ENCODE peak calls at places on chromosomes 2 and 18, in nine cellular contexts. Q is left ventricle myocardium inferior; R is prostate gland; V is endothelial cell of umbilical vein; E is lower lobe of right lung; M is colonic mucosa; L is PC-3; Y is iPS DF 6.9; I is CD4-positive, CD25-positive, alpha-beta regulatory T cell. J is an unnamed sample.

GRCh38 chr2:28835787-28836186 is 25.2 kb downstream of the SPDYA start:
- DNase-seq in V (no peak), Q (no peak), L (no peak), I (no peak), E (no peak), Y (no peak), R (no peak), M (no peak), J (no peak)

GRCh38 chr2:61016392-61017002 is 1.0 kb upstream of the PEX13 start:
- DNase-seq in Q (no peak), L (peak; percentile 34), E (peak; percentile 51), I (no peak), Y (no peak), R (peak; percentile 55), V (peak; percentile 1), M (no peak), J (no peak)

GRCh38 chr2:48799605-48800004 is 44.1 kb upstream of the LHCGR start:
- DNase-seq in E (no peak), I (no peak), Y (no peak), Q (no peak), V (no peak), L (no peak), R (no peak), M (no peak), J (peak; percentile 1)

GRCh38 chr2:144469788-144470187 is 50.1 kb downstream of the ZEB2 start:
- DNase-seq in V (peak; percentile 14), Q (no peak), Y (no peak), I (no peak), R (no peak), E (no peak), L (no peak), M (no peak), J (no peak)

GRCh38 chr2:168633200-168633599 is 169.2 kb upstream of the NOSTRIN start:
- DNase-seq in E (no peak), L (no peak), V (no peak), I (no peak), Q (no peak), Y (no peak), R (no peak), M (no peak), J (no peak)

GRCh38 chr2:39437522-39438296 is 624 bp upstream of the MAP4K3 start:
- DNase-seq in M (peak; percentile 81), E (peak; percentile 67), Q (peak; percentile 28), R (peak; percentile 22), I (peak; percentile 87), L (peak; percentile 66), V (peak; percentile 47), Y (no peak), J (peak; percentile 91)

GRCh38 chr2:202750778-202751427 is 116.1 kb downstream of the FAM117B start:
- DNase-seq in Q (no peak), V (peak; percentile 24), Y (no peak), M (no peak), E (no peak), L (no peak), I (no peak), R (no peak), J (no peak)

GRCh38 chr2:175111200-175111657 is 56.8 kb downstream of the ATF2 start:
- DNase-seq in M (no peak), I (peak; percentile 70), Q (no peak), Y (peak; percentile 13), E (no peak), V (peak; percentile 63), R (no peak), L (peak; percentile 75), J (peak; percentile 66)

GRCh38 chr2:68565858-68566257 is 77.5 kb upstream of the PROKR1 start:
- DNase-seq in M (no peak), I (no peak), R (no peak), E (no peak), Y (no peak), L (peak; percentile 87), V (peak; percentile 6), Q (no peak), J (no peak)

GRCh38 chr2:31238126-31238905 is 4.4 kb downstream of the EHD3 start:
- DNase-seq in R (peak; percentile 28), I (no peak), M (no peak), L (no peak), V (no peak), E (no peak), Q (peak; percentile 32), Y (no peak), J (no peak)

GRCh38 chr2:167890739-167891138 is 356.7 kb downstream of the STK39 start:
- DNase-seq in Q (no peak), Y (no peak), L (no peak), E (no peak), V (no peak), M (no peak), R (no peak), I (no peak), J (no peak)

GRCh38 chr2:206728277-206729199 is 10.3 kb upstream of the DYTN start:
- DNase-seq in M (no peak), L (peak; percentile 82), V (no peak), E (no peak), R (no peak), Y (no peak), I (no peak), Q (no peak), J (no peak)

GRCh38 chr18:79440316-79440715 is 44.6 kb downstream of the NFATC1 start:
- DNase-seq in M (no peak), V (no peak), R (no peak), Q (no peak), E (no peak), L (no peak), I (no peak), Y (no peak), J (no peak)

GRCh38 chr18:79441261-79441819 is 45.6 kb downstream of the NFATC1 start:
- DNase-seq in I (no peak), M (no peak), E (no peak), V (no peak), L (no peak), Y (no peak), R (no peak), Q (no peak), J (no peak)

GRCh38 chr18:79439201-79440023 is 43.7 kb downstream of the NFATC1 start:
- DNase-seq in R (peak; percentile 73), V (no peak), Q (no peak), L (peak; percentile 57), I (no peak), E (no peak), M (no peak), Y (no peak), J (no peak)

GRCh38 chr18:79442508-79443221 is 46.9 kb downstream of the NFATC1 start:
- DNase-seq in R (no peak), I (no peak), Q (no peak), M (no peak), Y (no peak), E (no peak), V (no peak), L (no peak), J (no peak)

DNA sequence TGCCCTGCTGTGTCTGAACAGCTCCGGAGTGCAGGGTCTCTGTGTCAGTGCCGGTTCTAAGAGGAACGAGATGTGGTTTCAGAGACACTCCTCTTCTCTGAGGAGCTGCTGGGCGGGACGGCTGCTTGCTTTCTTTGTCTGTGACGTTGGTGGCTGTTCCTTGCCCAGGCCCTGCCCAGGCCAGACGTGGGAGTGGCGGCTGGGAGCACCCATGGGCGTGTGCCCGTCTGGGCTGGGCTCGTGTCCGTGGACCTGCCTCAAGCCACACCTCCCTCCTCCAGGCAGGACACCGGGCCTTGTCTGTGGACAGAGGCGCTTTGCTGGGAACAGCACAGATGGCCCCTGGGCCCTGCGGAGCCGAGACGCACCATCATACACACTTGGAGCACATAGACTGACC is 45.0 kb downstream of the NFATC1 start:
- DNase-seq in Y (no peak), L (no peak), E (peak; percentile 76), Q (no peak), M (peak; percentile 48), V (no peak), I (no peak), R (peak; percentile 35), J (peak; percentile 74)
- H3K36me3 ChIP-seq in Y (no peaks in the 10 kb centered on the region), L (no peaks in the 10 kb centered on the region), E (peaks cover 15% of the 10 kb centered on the region), Q (no peaks in the 10 kb centered on the region), M (no peaks in the 10 kb centered on the region), V (no peaks in the 10 kb centered on the region), I (peaks cover 16% of the 10 kb centered on the region), R (no peaks in the 10 kb centered on the region), J (no peaks in the 10 kb centered on the region)

DNA sequence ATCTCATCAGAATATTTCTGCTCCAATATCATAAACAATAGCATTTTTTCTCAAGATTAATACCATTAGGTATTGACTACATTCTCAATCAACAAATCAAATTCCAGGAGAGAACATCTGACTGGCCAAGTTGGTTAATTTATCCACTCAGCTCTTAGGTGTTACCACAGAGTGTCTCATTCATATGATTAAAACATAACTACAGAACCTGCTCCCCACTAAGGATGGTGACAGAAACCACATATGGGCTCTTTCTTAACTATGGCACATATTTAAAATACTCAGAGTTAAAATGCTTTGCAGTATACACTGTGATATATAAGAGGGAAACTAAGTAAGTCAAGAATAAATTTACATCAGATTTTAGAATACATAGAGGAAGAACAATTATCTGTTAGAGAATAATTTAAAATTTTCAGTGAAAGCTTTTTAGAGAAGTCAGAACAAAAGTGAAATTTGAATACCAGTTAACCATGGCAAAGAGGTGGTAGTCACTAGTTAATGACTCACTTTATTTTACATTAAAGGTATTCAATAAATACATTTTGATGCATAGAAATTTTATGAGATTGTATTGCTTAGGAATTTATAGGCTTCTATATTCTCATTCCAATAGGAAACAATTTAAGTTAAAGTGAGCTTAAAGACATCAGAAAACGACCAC is 1120.8 kb upstream of the TMEFF2 start:
- DNase-seq in V (no peak), I (no peak), R (no peak), Q (no peak), E (no peak), Y (no peak), M (no peak), L (no peak), J (no peak)
- H3K27ac ChIP-seq in V (no peak overlapping the region), I (no peak overlapping the region), R (no peak overlapping the region), Q (no peak overlapping the region), E (no peak overlapping the region), Y (no peak overlapping the region), M (no peak overlapping the region), L (no peak overlapping the region), J (no peak overlapping the region)

DNA sequence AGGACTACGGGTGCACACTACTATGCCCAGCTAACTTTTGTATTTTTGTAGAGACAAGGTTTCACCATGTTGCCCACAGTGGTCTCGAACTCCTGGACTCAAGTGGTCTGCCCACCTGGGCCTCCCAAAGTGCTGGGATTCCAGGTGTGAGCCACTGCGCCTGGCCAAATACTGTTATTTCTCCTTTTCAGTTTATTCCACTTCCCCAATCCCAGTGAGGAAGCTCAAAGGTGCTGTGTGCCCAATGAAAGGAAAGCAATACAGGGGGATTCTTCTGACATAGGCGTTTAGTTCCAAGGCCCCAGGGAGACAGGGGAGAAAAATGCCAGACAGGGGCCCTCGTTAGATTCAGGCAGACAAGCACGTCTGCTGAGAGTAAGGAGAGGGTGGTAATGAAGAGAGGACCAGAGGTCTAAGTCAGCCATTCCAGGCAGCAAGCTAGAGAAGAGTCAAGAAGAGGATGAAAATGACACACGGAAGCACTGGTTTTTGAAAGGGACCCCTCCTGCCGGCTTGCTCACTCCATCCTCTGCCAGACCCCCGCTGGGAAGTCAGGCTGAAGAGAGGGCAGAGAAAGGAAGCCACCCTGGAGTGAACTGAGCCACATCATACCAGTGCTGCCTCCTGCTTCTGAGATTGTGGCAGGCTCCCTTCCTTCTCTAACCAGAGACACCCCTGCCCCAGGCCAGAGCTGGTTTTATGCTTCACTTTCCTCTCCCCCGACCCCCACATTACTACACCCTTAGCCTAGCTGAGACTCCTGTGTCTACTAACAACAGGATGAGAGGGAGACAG is 6.7 kb downstream of the INO80C start:
- DNase-seq in V (no peak), Y (no peak), L (no peak), M (peak; percentile 16), E (no peak), R (no peak), I (no peak), Q (no peak), J (no peak)
- H3K4me1 ChIP-seq in V (peaks cover 36% of the 10 kb centered on the region), Y (peaks cover 10% of the 10 kb centered on the region), L (peaks cover 5% of the 10 kb centered on the region), M (peaks cover 1% of the 10 kb centered on the region), E (peaks cover 33% of the 10 kb centered on the region), R (no peaks in the 10 kb centered on the region), I (no peaks in the 10 kb centered on the region), Q (peaks cover 42% of the 10 kb centered on the region), J (peaks cover 13% of the 10 kb centered on the region)

GRCh38 chr2:83594841-83595720 is 864.0 kb downstream of the SUCLG1 start:
- DNase-seq in R (no peak), E (no peak), L (no peak), I (no peak), M (no peak), V (no peak), Q (no peak), Y (no peak), J (no peak)
- H3K36me3 ChIP-seq in R (no peaks in the 10 kb centered on the region), E (no peaks in the 10 kb centered on the region), L (no peaks in the 10 kb centered on the region), I (no peaks in the 10 kb centered on the region), M (no peaks in the 10 kb centered on the region), V (no peaks in the 10 kb centered on the region), Q (no peaks in the 10 kb centered on the region), Y (no peaks in the 10 kb centered on the region), J (no peaks in the 10 kb centered on the region)

J was measured in small intestine.